ENCODE peak calls at places on chromosomes 4 and X, in ten cellular contexts. One of them, this sample, is unnamed. For H3K9me3, the result is how much of the 10 kb centered on the place peaks cover.

GRCh38 chr4:72375050-72375736 is 193.8 kb downstream of the ADAMTS3 start:
- DNase-seq in HepG2: no peak
- DNase-seq in IMR-90: peak
- DNase-seq in A549: peak
- DNase-seq in lower lobe of right lung: no peak
- DNase-seq in heart right ventricle: no peak
- DNase-seq in mammary epithelial cell: peak
- DNase-seq in K562: peak
- DNase-seq in upper lobe of left lung: no peak
- DNase-seq in adipocyte: peak
- DNase-seq in this sample: peak

GRCh38 chrX:70052895-70053615 is 3.3 kb upstream of the AWAT2 start:
- DNase-seq in HepG2: no peak
- DNase-seq in IMR-90: no peak
- DNase-seq in A549: no peak
- DNase-seq in lower lobe of right lung: no peak
- DNase-seq in heart right ventricle: peak
- DNase-seq in mammary epithelial cell: no peak
- DNase-seq in K562: no peak
- DNase-seq in upper lobe of left lung: no peak
- DNase-seq in adipocyte: no peak
- DNase-seq in this sample: no peak

GRCh38 chrX:50596056-50596455 is 125.4 kb upstream of the DGKK start:
- DNase-seq in HepG2: no peak
- DNase-seq in IMR-90: no peak
- DNase-seq in A549: no peak
- DNase-seq in lower lobe of right lung: no peak
- DNase-seq in heart right ventricle: no peak
- DNase-seq in mammary epithelial cell: no peak
- DNase-seq in K562: no peak
- DNase-seq in upper lobe of left lung: no peak
- DNase-seq in adipocyte: no peak
- DNase-seq in this sample: no peak

GRCh38 chr4:148643851-148644250 is 201.6 kb upstream of the NR3C2 start:
- DNase-seq in HepG2: no peak
- DNase-seq in IMR-90: no peak
- DNase-seq in A549: no peak
- DNase-seq in lower lobe of right lung: no peak
- DNase-seq in heart right ventricle: no peak
- DNase-seq in mammary epithelial cell: no peak
- DNase-seq in K562: no peak
- DNase-seq in upper lobe of left lung: no peak
- DNase-seq in adipocyte: no peak
- DNase-seq in this sample: no peak

GRCh38 chr4:13522282-13523104 is 21.8 kb downstream of the NKX3-2 start:
- DNase-seq in HepG2: no peak
- DNase-seq in IMR-90: no peak
- DNase-seq in A549: no peak
- DNase-seq in lower lobe of right lung: no peak
- DNase-seq in heart right ventricle: no peak
- DNase-seq in mammary epithelial cell: no peak
- DNase-seq in K562: no peak
- DNase-seq in upper lobe of left lung: peak
- DNase-seq in adipocyte: no peak
- DNase-seq in this sample: no peak

GRCh38 chr4:148749403-148749802 is 307.2 kb upstream of the NR3C2 start:
- DNase-seq in HepG2: no peak
- DNase-seq in IMR-90: no peak
- DNase-seq in A549: no peak
- DNase-seq in lower lobe of right lung: no peak
- DNase-seq in heart right ventricle: no peak
- DNase-seq in mammary epithelial cell: peak
- DNase-seq in K562: no peak
- DNase-seq in upper lobe of left lung: no peak
- DNase-seq in adipocyte: no peak
- DNase-seq in this sample: no peak

GRCh38 chr4:165375465-165375864 is 3.3 kb upstream of the CPE start:
- DNase-seq in HepG2: no peak
- DNase-seq in IMR-90: no peak
- DNase-seq in A549: no peak
- DNase-seq in lower lobe of right lung: no peak
- DNase-seq in heart right ventricle: no peak
- DNase-seq in mammary epithelial cell: no peak
- DNase-seq in K562: no peak
- DNase-seq in upper lobe of left lung: no peak
- DNase-seq in adipocyte: no peak
- DNase-seq in this sample: no peak

GRCh38 chr4:103075435-103075893 is 1.1 kb downstream of the SLC9B2 start:
- DNase-seq in HepG2: peak
- DNase-seq in IMR-90: peak
- DNase-seq in A549: peak
- DNase-seq in lower lobe of right lung: no peak
- DNase-seq in heart right ventricle: no peak
- DNase-seq in mammary epithelial cell: peak
- DNase-seq in K562: peak
- DNase-seq in upper lobe of left lung: no peak
- DNase-seq in adipocyte: peak
- DNase-seq in this sample: no peak

GRCh38 chr4:88360256-88360655 is 18.4 kb upstream of the HERC6 start:
- DNase-seq in HepG2: no peak
- DNase-seq in IMR-90: no peak
- DNase-seq in A549: no peak
- DNase-seq in lower lobe of right lung: no peak
- DNase-seq in heart right ventricle: no peak
- DNase-seq in mammary epithelial cell: no peak
- DNase-seq in K562: no peak
- DNase-seq in upper lobe of left lung: peak
- DNase-seq in adipocyte: no peak
- DNase-seq in this sample: no peak

GRCh38 chr4:88356771-88357170 is 21.9 kb upstream of the HERC6 start:
- DNase-seq in HepG2: no peak
- DNase-seq in IMR-90: no peak
- DNase-seq in A549: no peak
- DNase-seq in lower lobe of right lung: no peak
- DNase-seq in heart right ventricle: no peak
- DNase-seq in mammary epithelial cell: peak
- DNase-seq in K562: no peak
- DNase-seq in upper lobe of left lung: no peak
- DNase-seq in adipocyte: no peak
- DNase-seq in this sample: no peak

GRCh38 chr4:88360791-88361190 is 17.9 kb upstream of the HERC6 start:
- DNase-seq in HepG2: no peak
- DNase-seq in IMR-90: no peak
- DNase-seq in A549: no peak
- DNase-seq in lower lobe of right lung: no peak
- DNase-seq in heart right ventricle: no peak
- DNase-seq in mammary epithelial cell: no peak
- DNase-seq in K562: no peak
- DNase-seq in upper lobe of left lung: peak
- DNase-seq in adipocyte: no peak
- DNase-seq in this sample: no peak

GRCh38 chr4:88359558-88359957 is 19.1 kb upstream of the HERC6 start:
- DNase-seq in HepG2: no peak
- DNase-seq in IMR-90: no peak
- DNase-seq in A549: no peak
- DNase-seq in lower lobe of right lung: no peak
- DNase-seq in heart right ventricle: no peak
- DNase-seq in mammary epithelial cell: no peak
- DNase-seq in K562: no peak
- DNase-seq in upper lobe of left lung: no peak
- DNase-seq in adipocyte: no peak
- DNase-seq in this sample: no peak

GRCh38 chr4:88357262-88357661 is 21.4 kb upstream of the HERC6 start:
- DNase-seq in HepG2: no peak
- DNase-seq in IMR-90: no peak
- DNase-seq in A549: no peak
- DNase-seq in lower lobe of right lung: no peak
- DNase-seq in heart right ventricle: no peak
- DNase-seq in mammary epithelial cell: no peak
- DNase-seq in K562: no peak
- DNase-seq in upper lobe of left lung: no peak
- DNase-seq in adipocyte: no peak
- DNase-seq in this sample: no peak
- H3K9me3 ChIP-seq in HepG2: under half
- H3K9me3 ChIP-seq in IMR-90: under half
- H3K9me3 ChIP-seq in A549: under half
- H3K9me3 ChIP-seq in lower lobe of right lung: under half
- H3K9me3 ChIP-seq in heart right ventricle: under half
- H3K9me3 ChIP-seq in mammary epithelial cell: under half
- H3K9me3 ChIP-seq in K562: under half
- H3K9me3 ChIP-seq in upper lobe of left lung: under half
- H3K9me3 ChIP-seq in adipocyte: under half
- H3K9me3 ChIP-seq in this sample: under half

GRCh38 chr4:1472911-1473518 is 66.8 kb upstream of the NKX1-1 start:
- DNase-seq in HepG2: no peak
- DNase-seq in IMR-90: no peak
- DNase-seq in A549: no peak
- DNase-seq in lower lobe of right lung: no peak
- DNase-seq in heart right ventricle: no peak
- DNase-seq in mammary epithelial cell: no peak
- DNase-seq in K562: no peak
- DNase-seq in upper lobe of left lung: peak
- DNase-seq in adipocyte: no peak
- DNase-seq in this sample: no peak

GRCh38 chr4:1475277-1476139 is 69.3 kb upstream of the NKX1-1 start:
- DNase-seq in HepG2: no peak
- DNase-seq in IMR-90: no peak
- DNase-seq in A549: no peak
- DNase-seq in lower lobe of right lung: no peak
- DNase-seq in heart right ventricle: no peak
- DNase-seq in mammary epithelial cell: no peak
- DNase-seq in K562: no peak
- DNase-seq in upper lobe of left lung: no peak
- DNase-seq in adipocyte: no peak
- DNase-seq in this sample: no peak

GRCh38 chr4:1476140-1476513 is 69.9 kb upstream of the NKX1-1 start:
- DNase-seq in HepG2: no peak
- DNase-seq in IMR-90: no peak
- DNase-seq in A549: no peak
- DNase-seq in lower lobe of right lung: no peak
- DNase-seq in heart right ventricle: no peak
- DNase-seq in mammary epithelial cell: no peak
- DNase-seq in K562: no peak
- DNase-seq in upper lobe of left lung: no peak
- DNase-seq in adipocyte: no peak
- DNase-seq in this sample: no peak

GRCh38 chr4:1473718-1474117 is 67.5 kb upstream of the NKX1-1 start:
- DNase-seq in HepG2: no peak
- DNase-seq in IMR-90: no peak
- DNase-seq in A549: no peak
- DNase-seq in lower lobe of right lung: no peak
- DNase-seq in heart right ventricle: no peak
- DNase-seq in mammary epithelial cell: no peak
- DNase-seq in K562: no peak
- DNase-seq in upper lobe of left lung: no peak
- DNase-seq in adipocyte: no peak
- DNase-seq in this sample: no peak

DNA sequence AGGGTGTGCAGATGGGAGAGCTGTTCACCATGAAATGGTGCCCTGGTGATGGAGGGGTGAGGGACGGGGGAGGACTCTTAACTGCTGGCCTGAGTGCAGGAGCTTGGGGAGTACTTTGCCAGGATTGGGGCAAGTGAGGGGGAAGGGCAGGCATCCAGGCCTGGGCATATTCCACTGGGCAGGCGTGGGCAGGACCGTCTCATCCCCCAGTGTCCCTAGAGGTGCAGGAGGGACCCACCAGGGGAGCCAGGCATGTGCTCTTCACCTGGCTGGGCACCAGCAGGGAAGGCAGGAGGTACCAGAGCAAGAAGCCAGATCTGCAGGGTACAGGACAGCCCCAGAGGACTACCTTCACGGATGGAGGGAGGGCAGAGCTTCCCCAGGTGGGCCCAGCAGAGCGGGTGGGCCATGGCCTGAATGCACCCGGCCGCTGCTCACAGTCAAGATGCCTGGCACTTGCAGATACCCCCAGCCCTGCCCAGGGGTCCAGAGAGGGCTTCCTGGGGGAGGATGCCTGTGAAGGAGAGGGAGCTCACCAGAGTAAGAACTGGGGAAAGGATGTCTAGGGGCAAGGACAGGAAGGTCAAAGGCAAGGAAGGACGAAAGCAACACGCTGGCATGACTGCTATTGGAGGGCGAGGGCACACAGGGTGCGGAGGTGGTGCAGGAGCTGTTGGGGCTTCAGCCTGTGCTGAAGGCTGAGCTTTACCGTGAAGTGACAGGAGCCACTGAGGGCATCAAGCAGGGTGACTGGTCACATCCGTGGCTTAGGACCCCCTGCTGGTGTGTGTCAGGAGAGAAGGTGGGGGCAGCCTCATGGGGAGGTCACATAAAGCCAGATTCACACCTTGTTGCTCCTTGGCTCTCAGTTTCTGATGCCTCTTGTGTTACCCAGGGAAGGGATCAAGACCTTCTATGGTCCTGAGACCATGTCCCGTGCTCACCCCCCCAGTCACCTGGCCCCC is 68.2 kb upstream of the NKX1-1 start:
- DNase-seq in HepG2: no peak
- DNase-seq in IMR-90: no peak
- DNase-seq in A549: no peak
- DNase-seq in lower lobe of right lung: no peak
- DNase-seq in heart right ventricle: no peak
- DNase-seq in mammary epithelial cell: no peak
- DNase-seq in K562: no peak
- DNase-seq in upper lobe of left lung: peak
- DNase-seq in adipocyte: no peak
- DNase-seq in this sample: no peak
- H3K4me3 ChIP-seq in HepG2: no peak
- H3K4me3 ChIP-seq in IMR-90: no peak
- H3K4me3 ChIP-seq in A549: no peak
- H3K4me3 ChIP-seq in lower lobe of right lung: no peak
- H3K4me3 ChIP-seq in heart right ventricle: no peak
- H3K4me3 ChIP-seq in mammary epithelial cell: no peak
- H3K4me3 ChIP-seq in K562: no peak
- H3K4me3 ChIP-seq in upper lobe of left lung: no peak
- H3K4me3 ChIP-seq in adipocyte: no peak
- H3K4me3 ChIP-seq in this sample: no peak

GRCh38 chr4:169446824-169447223 is 165.6 kb downstream of the NEK1 start:
- DNase-seq in HepG2: no peak
- DNase-seq in IMR-90: no peak
- DNase-seq in A549: no peak
- DNase-seq in lower lobe of right lung: no peak
- DNase-seq in heart right ventricle: no peak
- DNase-seq in mammary epithelial cell: no peak
- DNase-seq in K562: no peak
- DNase-seq in upper lobe of left lung: no peak
- DNase-seq in adipocyte: no peak
- DNase-seq in this sample: no peak
- H3K9me3 ChIP-seq in HepG2: under half
- H3K9me3 ChIP-seq in IMR-90: under half
- H3K9me3 ChIP-seq in A549: under half
- H3K9me3 ChIP-seq in lower lobe of right lung: under half
- H3K9me3 ChIP-seq in heart right ventricle: under half
- H3K9me3 ChIP-seq in mammary epithelial cell: under half
- H3K9me3 ChIP-seq in K562: under half
- H3K9me3 ChIP-seq in upper lobe of left lung: under half
- H3K9me3 ChIP-seq in adipocyte: under half
- H3K9me3 ChIP-seq in this sample: under half

DNA sequence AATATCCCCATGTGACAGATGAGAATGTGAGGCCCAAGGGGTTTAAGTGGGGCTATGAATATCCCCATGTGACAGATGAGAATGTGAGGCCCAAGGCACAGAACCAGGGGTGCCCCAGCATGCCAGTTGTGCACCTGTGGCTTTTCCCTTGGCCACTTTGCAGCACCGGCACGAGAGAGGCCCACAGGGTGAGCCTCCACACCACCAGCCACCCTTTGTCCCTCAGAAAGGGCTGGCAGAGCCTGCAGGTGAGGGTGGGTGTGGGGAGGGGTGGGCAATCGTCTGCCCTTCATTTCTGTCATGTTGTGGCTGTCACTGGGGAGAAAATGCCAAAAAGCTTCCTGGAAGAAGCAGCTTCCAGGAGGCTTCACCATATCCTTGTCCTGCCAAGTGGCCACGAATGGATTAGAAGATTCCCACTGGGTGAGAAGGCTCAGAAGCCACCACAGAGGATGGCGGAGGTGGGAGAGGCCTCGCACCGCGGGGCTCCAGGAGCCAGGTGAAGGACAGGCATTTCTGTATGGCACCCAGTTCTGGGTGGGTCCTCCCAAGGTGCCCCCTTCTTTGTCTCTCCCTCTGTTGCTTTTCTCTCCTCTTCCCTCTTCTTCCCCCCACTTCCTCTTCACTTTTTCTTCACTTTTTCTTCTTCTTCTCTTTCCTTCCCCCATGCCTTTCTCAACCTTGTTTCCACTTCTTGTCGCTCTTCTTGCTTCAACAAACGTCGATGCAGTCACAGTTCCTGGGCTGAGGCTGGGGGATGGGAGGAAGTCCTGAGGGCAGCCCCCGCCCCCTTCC is 469 bp upstream of the GPR78 start:
- DNase-seq in HepG2: no peak
- DNase-seq in IMR-90: no peak
- DNase-seq in A549: no peak
- DNase-seq in lower lobe of right lung: no peak
- DNase-seq in heart right ventricle: no peak
- DNase-seq in mammary epithelial cell: no peak
- DNase-seq in K562: no peak
- DNase-seq in upper lobe of left lung: no peak
- DNase-seq in adipocyte: no peak
- DNase-seq in this sample: no peak
- H3K4me3 ChIP-seq in HepG2: no peak
- H3K4me3 ChIP-seq in IMR-90: no peak
- H3K4me3 ChIP-seq in A549: no peak
- H3K4me3 ChIP-seq in lower lobe of right lung: no peak
- H3K4me3 ChIP-seq in heart right ventricle: no peak
- H3K4me3 ChIP-seq in mammary epithelial cell: no peak
- H3K4me3 ChIP-seq in K562: no peak
- H3K4me3 ChIP-seq in upper lobe of left lung: no peak
- H3K4me3 ChIP-seq in adipocyte: no peak
- H3K4me3 ChIP-seq in this sample: no peak

This sample was measured in MG63.